ENCODE peak calls at places on chromosomes 2 and 18, in four cellular contexts. V is PC-3, T is brain microvascular endothelial cell, F is lower leg skin. S is an unnamed sample.

GRCh38 chr2:238240761-238241711 is 1.2 kb upstream of the HES6 start:
- DNase-seq in V (peak; percentile 70), T (no peak), F (no peak), S (no peak)

GRCh38 chr2:131519466-131519865 is 8.2 kb upstream of the CCDC74A start:
- DNase-seq in V (no peak), T (no peak), F (no peak), S (no peak)

GRCh38 chr18:52582516-52582915 is 242.5 kb downstream of the DCC start:
- DNase-seq in V (no peak), T (no peak), F (no peak), S (no peak)

GRCh38 chr2:150376627-150377335 is 110.7 kb downstream of the RND3 start:
- DNase-seq in V (peak; percentile 3), T (peak; percentile 21), F (no peak), S (no peak)

GRCh38 chr18:2970344-2970743 is 42.6 kb downstream of the LPIN2 start:
- DNase-seq in V (no peak), T (no peak), F (no peak), S (no peak)

GRCh38 chr2:205657579-205657978 is 24.7 kb upstream of the NRP2 start:
- DNase-seq in V (no peak), T (no peak), F (peak; percentile 45), S (no peak)

GRCh38 chr2:6957910-6958615 is 40.9 kb downstream of the RNF144A start:
- DNase-seq in V (no peak), T (no peak), F (peak; percentile 27), S (no peak)

GRCh38 chr2:26300234-26300641 is 45.7 kb upstream of the SELENOI start:
- DNase-seq in V (no peak), T (peak; percentile 16), F (no peak), S (no peak)

GRCh38 chr2:15042824-15043223 is 410.3 kb downstream of the LRATD1 start:
- DNase-seq in V (peak; percentile 65), T (peak; percentile 9), F (no peak), S (no peak)

GRCh38 chr2:219206442-219207253 is at the start of gene ZFAND2B:
- DNase-seq in V (peak; percentile 97), T (peak; percentile 85), F (peak; percentile 93), S (no peak)
- TF ChIP-seq CTCF in V (no peak), T (peak; percentile 18), F (no peak), S (no peak)

DNA sequence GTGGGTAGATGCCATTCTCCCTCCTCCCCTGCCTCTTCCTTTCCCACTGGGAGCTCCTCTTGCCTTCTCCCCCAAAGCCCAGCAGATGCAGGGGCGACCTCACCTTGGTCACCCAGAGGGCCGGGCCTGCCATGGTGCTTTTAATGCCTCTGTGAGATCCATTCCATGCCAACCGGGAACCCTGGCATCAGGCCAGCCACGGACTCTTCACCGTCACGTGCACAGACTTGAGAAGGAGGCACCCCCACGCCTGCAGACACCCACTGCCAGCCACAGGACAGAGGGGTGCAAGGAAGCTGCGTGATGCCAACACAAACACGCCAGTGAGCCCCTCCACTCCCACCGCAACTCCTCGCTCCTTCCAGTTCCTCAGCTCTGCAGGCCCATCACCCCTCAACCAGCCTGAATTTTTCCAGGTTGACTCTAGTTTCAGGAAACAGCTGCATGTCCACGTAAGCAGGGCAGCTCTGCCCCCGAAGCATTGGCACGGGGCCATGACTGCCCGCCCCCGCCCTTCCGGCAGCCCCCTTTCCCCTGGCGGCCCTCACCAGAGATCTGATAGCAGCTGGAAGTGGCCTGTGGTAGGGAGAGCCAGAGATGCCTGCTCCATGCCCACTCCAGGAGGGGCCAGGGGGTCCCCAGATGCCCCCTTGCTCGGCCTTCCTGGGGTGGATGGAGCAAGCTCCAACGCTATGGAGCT is 50.8 kb downstream of the DNMT3A start:
- DNase-seq in V (no peak), T (no peak), F (no peak), S (no peak)
- H3K4me3 ChIP-seq in V (no peak overlapping the region), T (no peak overlapping the region), F (no peak overlapping the region), S (no peak overlapping the region)

GRCh38 chr2:8662239-8662879 is 19.5 kb upstream of the ID2 start:
- DNase-seq in V (peak; percentile 93), T (no peak), F (no peak), S (peak; percentile 86)
- TF ChIP-seq CTCF in V (peak; percentile 57), T (peak; percentile 53), F (no peak), S (peak; percentile 34)

GRCh38 chr18:28422577-28422976 is 245.6 kb upstream of the CDH2 start:
- DNase-seq in V (peak; percentile 37), T (no peak), F (no peak), S (no peak)
- H3K4me3 ChIP-seq in V (peak overlapping the region; percentile 76), T (no peak overlapping the region), F (no peak overlapping the region), S (no peak overlapping the region)

S was measured in HFF-Myc.